ENCODE peak calls at places on chromosomes 12 and 14, in five cellular contexts. G is Peyer's patch; B is activated naive CD8-positive, alpha-beta T cell treated with anti-CD3 and anti-CD28 coated beads, Interleukin-2, amount 50 U/mL, for 24 hours; N is nephron progenitor cell; H is COLO829. F is an unnamed sample.

GRCh38 chr14:51517116-51517515 is 134.6 kb upstream of the FRMD6 start:
- DNase-seq in G (no peak), H (no peak), N (no peak), B (no peak), F (no peak)

GRCh38 chr12:130613131-130613530 is 103.0 kb downstream of the RIMBP2 start:
- DNase-seq in B (no peak), H (no peak), G (no peak), N (no peak), F (no peak)

GRCh38 chr12:91958816-91959215 is 186.8 kb downstream of the BTG1 start:
- DNase-seq in B (no peak), H (no peak), G (no peak), N (no peak), F (no peak)

GRCh38 chr12:121829250-121829918 is 25.6 kb downstream of the SETD1B start:
- DNase-seq in G (no peak), N (no peak), H (no peak), B (no peak), F (no peak)

GRCh38 chr14:59964251-59965007 is 44.5 kb downstream of the LRRC9 start:
- DNase-seq in B (no peak), H (no peak), N (no peak), G (no peak), F (no peak)

GRCh38 chr12:18262514-18262913 is 1.2 kb downstream of the PIK3C2G start:
- DNase-seq in N (no peak), B (no peak), H (no peak), G (no peak), F (no peak)

GRCh38 chr12:119180380-119181040 is 1.8 kb downstream of the HSPB8 start:
- DNase-seq in H (no peak), N (no peak), B (no peak), G (no peak), F (no peak)

GRCh38 chr12:120264086-120264485 is 1.4 kb downstream of the PXN start:
- DNase-seq in N (no peak), B (no peak), H (no peak), G (no peak), F (no peak)

GRCh38 chr12:10722905-10723866 is at the start of gene YBX3:
- DNase-seq in B (peak), G (peak), H (peak), N (peak), F (peak)

GRCh38 chr12:130423991-130424857 is 86.5 kb downstream of the PIWIL1 start:
- DNase-seq in H (no peak), G (no peak), B (no peak), N (no peak), F (no peak)

GRCh38 chr14:100070310-100070709 is 5.1 kb downstream of the EVL start:
- DNase-seq in B (no peak), G (no peak), N (no peak), H (no peak), F (no peak)

GRCh38 chr12:105986779-105987686 is 151.7 kb downstream of the NUAK1 start:
- DNase-seq in N (no peak), G (no peak), H (no peak), B (no peak), F (no peak)

GRCh38 chr14:80212025-80212402 is 710 bp upstream of the DIO2 start:
- DNase-seq in H (peak), B (no peak), N (no peak), G (no peak), F (peak)

GRCh38 chr12:90045559-90045958 is 336.9 kb upstream of the ATP2B1 start:
- DNase-seq in G (no peak), B (no peak), H (no peak), N (no peak), F (no peak)

GRCh38 chr12:70590549-70591226 is 46.5 kb downstream of the PTPRB start:
- DNase-seq in B (no peak), G (no peak), H (no peak), N (no peak), F (no peak)

GRCh38 chr12:104181313-104181712 is 34.3 kb upstream of the TXNRD1 start:
- DNase-seq in H (no peak), N (no peak), G (no peak), B (no peak), F (no peak)

GRCh38 chr12:93146278-93146939 is 217.3 kb upstream of the EEA1 start:
- DNase-seq in G (no peak), H (no peak), N (no peak), B (no peak), F (peak)

GRCh38 chr14:104341532-104342434 is 203.4 kb downstream of the KIF26A start:
- DNase-seq in N (peak), G (peak), H (no peak), B (peak), F (no peak)

GRCh38 chr12:42104784-42105183 is 39.9 kb downstream of the GXYLT1 start:
- DNase-seq in N (no peak), G (no peak), B (no peak), H (no peak), F (peak)

GRCh38 chr14:35406811-35407630 is 2.5 kb upstream of the NFKBIA start:
- DNase-seq in B (no peak), N (no peak), G (no peak), H (peak), F (peak)

GRCh38 chr12:14283489-14284144 is 81.9 kb upstream of the ATF7IP start:
- DNase-seq in N (no peak), H (no peak), G (no peak), B (no peak), F (no peak)

GRCh38 chr14:100032749-100033148 is 32.5 kb upstream of the EVL start:
- DNase-seq in G (no peak), H (no peak), B (no peak), N (no peak), F (no peak)

GRCh38 chr12:105177208-105177607 is 58.8 kb downstream of the APPL2 start:
- DNase-seq in N (no peak), B (no peak), H (no peak), G (no peak), F (no peak)

GRCh38 chr12:47741340-47741703 is 16.0 kb upstream of the ENDOU start:
- DNase-seq in G (peak), B (peak), N (no peak), H (peak), F (peak)

GRCh38 chr12:40874868-40875267 is 182.6 kb downstream of the CNTN1 start:
- DNase-seq in N (no peak), B (no peak), G (no peak), H (no peak), F (no peak)

GRCh38 chr12:131102991-131103609 is 149.4 kb downstream of the ADGRD1 start:
- DNase-seq in B (no peak), G (peak), N (no peak), H (no peak), F (no peak)